ENCODE peak calls at places on chromosomes 5 and 9, in six cellular contexts. Q is uterus, P is testis, G is GM23338, D is BE2C, V is hepatocyte. Y is an unnamed sample.

GRCh38 chr5:35771839-35772238 is 84.9 kb upstream of the IL7R start:
- DNase-seq in D (no peak), P (no peak), V (no peak), G (no peak), Q (no peak), Y (no peak)

GRCh38 chr5:167952278-167952990 is 339.0 kb upstream of the WWC1 start:
- DNase-seq in V (no peak), G (no peak), P (no peak), Q (no peak), D (no peak), Y (no peak)

GRCh38 chr5:112310746-112311145 is 108.3 kb downstream of the EPB41L4A start:
- DNase-seq in V (no peak), P (no peak), Q (no peak), G (no peak), D (no peak), Y (no peak)

GRCh38 chr9:5326893-5327548 is 12.7 kb downstream of the RLN1 start:
- DNase-seq in D (no peak), Q (no peak), V (peak), P (no peak), G (peak), Y (peak)

GRCh38 chr5:132812123-132812948 is 766 bp upstream of the SOWAHA start:
- DNase-seq in V (no peak), G (no peak), Q (no peak), P (no peak), D (no peak), Y (no peak)

GRCh38 chr5:87885727-87886126 is 382.9 kb downstream of the TMEM161B start:
- DNase-seq in P (no peak), Q (no peak), D (no peak), G (no peak), V (no peak), Y (no peak)

GRCh38 chr5:121762416-121762815 is 89.3 kb upstream of the FTMT start:
- DNase-seq in G (no peak), D (no peak), V (peak), Q (no peak), P (no peak), Y (peak)

GRCh38 chr5:132423443-132423898 is 54.0 kb downstream of the SLC22A5 start:
- DNase-seq in P (no peak), V (no peak), D (no peak), G (no peak), Q (no peak), Y (no peak)

GRCh38 chr5:131795879-131796792 is 681 bp downstream of the FNIP1 start:
- DNase-seq in P (peak), V (peak), G (peak), Q (peak), D (peak), Y (peak)

GRCh38 chr5:40383719-40384651 is 295.7 kb upstream of the PTGER4 start:
- DNase-seq in D (no peak), G (no peak), V (no peak), Q (no peak), P (no peak), Y (no peak)

GRCh38 chr9:88532320-88532719 is 2.7 kb upstream of the NXNL2 start:
- DNase-seq in V (peak), Q (peak), G (peak), P (no peak), D (peak), Y (no peak)

GRCh38 chr9:14690986-14691730 is 2.1 kb downstream of the ZDHHC21 start:
- DNase-seq in D (no peak), G (no peak), Q (no peak), V (no peak), P (no peak), Y (no peak)

GRCh38 chr5:93054424-93055165 is 526.4 kb downstream of the NR2F1-AS1 start:
- DNase-seq in D (no peak), G (no peak), P (no peak), Q (no peak), V (no peak), Y (no peak)

GRCh38 chr5:87588316-87588715 is 175.6 kb upstream of the CCNH start:
- DNase-seq in P (no peak), V (no peak), D (no peak), Q (no peak), G (peak), Y (no peak)

GRCh38 chr5:71836084-71836483 is 117.0 kb downstream of the CARTPT start:
- DNase-seq in P (no peak), G (no peak), Q (no peak), V (no peak), D (no peak), Y (no peak)

GRCh38 chr9:93603906-93604326 is 27.5 kb downstream of the PHF2 start:
- DNase-seq in D (no peak), G (no peak), V (no peak), P (no peak), Q (peak), Y (no peak)

GRCh38 chr9:122377241-122378164 is 6.7 kb downstream of the PTGS1 start:
- DNase-seq in G (no peak), D (no peak), P (no peak), Q (no peak), V (no peak), Y (no peak)

GRCh38 chr5:138632900-138633489 is 57.8 kb upstream of the HSPA9 start:
- DNase-seq in G (peak), V (peak), D (peak), P (peak), Q (peak), Y (peak)

GRCh38 chr5:142671801-142672200 is 14.1 kb downstream of the FGF1 start:
- DNase-seq in Q (no peak), D (no peak), V (no peak), G (no peak), P (no peak), Y (no peak)

GRCh38 chr5:151093476-151093889 is 12.6 kb upstream of the TNIP1 start:
- DNase-seq in V (peak), D (no peak), G (no peak), P (no peak), Q (no peak), Y (peak)

GRCh38 chr9:136944094-136944518 is 432 bp downstream of the FBXW5 start:
- DNase-seq in P (no peak), G (no peak), V (peak), D (no peak), Q (no peak), Y (no peak)

GRCh38 chr5:120564013-120564412 is 99.9 kb downstream of the PRR16 start:
- DNase-seq in G (peak), P (no peak), V (no peak), Q (no peak), D (no peak), Y (no peak)

GRCh38 chr9:123507992-123508391 is 152.0 kb downstream of the CRB2 start:
- DNase-seq in D (no peak), P (no peak), Q (no peak), G (no peak), V (no peak), Y (no peak)

GRCh38 chr5:71924980-71925379 is 182.3 kb upstream of the MAP1B start:
- DNase-seq in V (peak), D (no peak), P (no peak), Q (no peak), G (no peak), Y (no peak)

GRCh38 chr9:551986-552930 is 289.2 kb upstream of the DMRT1 start:
- DNase-seq in G (no peak), V (no peak), D (no peak), P (no peak), Q (no peak), Y (no peak)

GRCh38 chr5:96651948-96652753 is 10.0 kb upstream of the CAST start:
- DNase-seq in P (no peak), V (no peak), D (peak), G (peak), Q (no peak), Y (no peak)

GRCh38 chr5:92544042-92544441 is 1037.0 kb downstream of the NR2F1-AS1 start:
- DNase-seq in Q (no peak), D (no peak), G (no peak), V (no peak), P (no peak), Y (no peak)

GRCh38 chr5:172454355-172455086 is at the start of gene SH3PXD2B:
- DNase-seq in D (peak), Q (peak), G (peak), P (no peak), V (peak), Y (peak)

GRCh38 chr5:172453986-172454354 is 355 bp downstream of the SH3PXD2B start:
- DNase-seq in P (no peak), D (peak), Q (peak), V (peak), G (peak), Y (no peak)

GRCh38 chr5:172456076-172456800 is 1.9 kb upstream of the SH3PXD2B start:
- DNase-seq in Q (no peak), V (no peak), D (no peak), G (no peak), P (no peak), Y (no peak)

GRCh38 chr5:172455511-172456061 is 1.3 kb upstream of the SH3PXD2B start:
- DNase-seq in V (peak), G (no peak), P (no peak), D (no peak), Q (peak), Y (no peak)

GRCh38 chr5:172455087-172455381 is 709 bp upstream of the SH3PXD2B start:
- DNase-seq in P (no peak), V (no peak), D (no peak), Q (no peak), G (peak), Y (no peak)
- H3K4me3 ChIP-seq in P (peak), V (peak), D (peak), Q (peak), G (peak), Y (no peak)

GRCh38 chr9:130430232-130430631 is 14.5 kb upstream of the ASS1 start:
- DNase-seq in V (no peak), P (no peak), Q (no peak), G (no peak), D (no peak), Y (no peak)
- H3K4me3 ChIP-seq in V (no peak), P (no peak), Q (no peak), G (no peak), D (no peak), Y (no peak)

DNA sequence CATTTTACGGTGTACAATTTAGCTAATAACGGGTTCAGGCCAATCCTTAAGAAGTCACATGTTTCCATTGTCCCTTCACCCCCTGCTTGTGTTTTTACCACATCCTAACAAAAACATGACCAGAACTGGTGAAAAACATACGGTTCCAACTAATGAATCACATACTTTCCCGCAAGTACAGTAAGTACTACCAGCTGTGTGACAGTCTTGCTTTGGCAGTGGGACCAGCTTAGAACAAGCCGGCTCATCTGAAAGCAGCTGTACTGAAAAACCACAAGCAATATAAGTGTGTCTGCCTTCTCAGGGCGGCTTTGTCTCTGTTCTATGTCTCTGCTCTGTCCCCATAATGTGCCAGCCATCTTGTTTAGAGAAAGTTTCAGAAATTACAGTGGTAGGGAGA is 242.5 kb downstream of the BNC2 start:
- DNase-seq in V (peak), D (no peak), G (no peak), Q (no peak), P (no peak), Y (no peak)
- H3K4me3 ChIP-seq in V (no peak), D (no peak), G (no peak), Q (no peak), P (no peak), Y (no peak)

DNA sequence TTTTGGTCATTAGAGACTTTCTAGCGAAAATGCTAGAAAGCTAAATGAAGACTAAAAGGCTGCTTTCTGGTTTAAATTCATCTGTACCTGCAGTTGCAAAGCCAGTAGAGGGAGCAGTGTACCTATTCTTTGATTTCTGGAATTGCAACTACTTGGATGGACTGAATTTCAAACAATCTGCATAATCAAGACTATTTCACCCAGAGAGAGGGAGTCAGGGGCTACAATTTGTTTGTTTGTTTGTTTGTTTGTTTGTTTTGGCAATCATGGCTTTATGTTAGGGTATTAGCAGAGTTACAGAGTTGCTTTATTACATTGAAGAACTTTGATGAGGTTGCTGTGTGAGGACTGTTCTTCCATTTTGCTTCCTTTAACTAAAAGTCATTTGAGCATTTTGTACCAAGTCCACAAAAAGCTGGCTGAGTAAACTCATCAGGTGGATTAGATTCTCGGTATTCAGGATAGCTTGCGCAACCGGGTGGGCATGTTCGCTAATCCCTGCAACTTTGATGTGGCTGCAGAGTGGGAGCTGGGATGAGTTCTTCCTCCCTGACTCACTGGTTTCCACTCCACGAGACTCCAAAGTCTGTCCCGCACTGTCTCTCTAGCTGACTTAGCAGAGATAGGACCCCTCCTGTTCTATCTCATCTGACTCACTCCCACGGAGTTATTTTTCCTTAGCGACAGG is 80.0 kb upstream of the TUT7 start:
- DNase-seq in D (no peak), Q (peak), P (no peak), G (peak), V (peak), Y (peak)
- H3K4me3 ChIP-seq in D (no peak), Q (no peak), P (no peak), G (no peak), V (no peak), Y (no peak)

GRCh38 chr9:130932220-130933069 is 6.6 kb downstream of the FIBCD1 start:
- DNase-seq in Q (no peak), P (no peak), V (peak), G (no peak), D (peak), Y (no peak)
- H3K4me3 ChIP-seq in Q (no peak), P (no peak), V (no peak), G (peak), D (no peak), Y (no peak)

GRCh38 chr9:22143799-22144198 is 134.7 kb upstream of the CDKN2B start:
- DNase-seq in D (no peak), Q (no peak), P (no peak), G (no peak), V (no peak), Y (no peak)

GRCh38 chr9:22144226-22144625 is 135.1 kb upstream of the CDKN2B start:
- DNase-seq in Q (no peak), P (no peak), D (no peak), G (no peak), V (no peak), Y (no peak)

GRCh38 chr9:22139261-22139660 is 130.2 kb upstream of the CDKN2B start:
- DNase-seq in P (no peak), G (no peak), D (no peak), V (no peak), Q (no peak), Y (no peak)

GRCh38 chr9:22141906-22142305 is 132.8 kb upstream of the CDKN2B start:
- DNase-seq in D (no peak), G (no peak), P (no peak), V (peak), Q (no peak), Y (no peak)

GRCh38 chr9:22142681-22143080 is 133.6 kb upstream of the CDKN2B start:
- DNase-seq in P (no peak), V (no peak), Q (no peak), G (no peak), D (no peak), Y (peak)
- H3K4me3 ChIP-seq in P (no peak), V (no peak), Q (no peak), G (no peak), D (no peak), Y (no peak)

DNA sequence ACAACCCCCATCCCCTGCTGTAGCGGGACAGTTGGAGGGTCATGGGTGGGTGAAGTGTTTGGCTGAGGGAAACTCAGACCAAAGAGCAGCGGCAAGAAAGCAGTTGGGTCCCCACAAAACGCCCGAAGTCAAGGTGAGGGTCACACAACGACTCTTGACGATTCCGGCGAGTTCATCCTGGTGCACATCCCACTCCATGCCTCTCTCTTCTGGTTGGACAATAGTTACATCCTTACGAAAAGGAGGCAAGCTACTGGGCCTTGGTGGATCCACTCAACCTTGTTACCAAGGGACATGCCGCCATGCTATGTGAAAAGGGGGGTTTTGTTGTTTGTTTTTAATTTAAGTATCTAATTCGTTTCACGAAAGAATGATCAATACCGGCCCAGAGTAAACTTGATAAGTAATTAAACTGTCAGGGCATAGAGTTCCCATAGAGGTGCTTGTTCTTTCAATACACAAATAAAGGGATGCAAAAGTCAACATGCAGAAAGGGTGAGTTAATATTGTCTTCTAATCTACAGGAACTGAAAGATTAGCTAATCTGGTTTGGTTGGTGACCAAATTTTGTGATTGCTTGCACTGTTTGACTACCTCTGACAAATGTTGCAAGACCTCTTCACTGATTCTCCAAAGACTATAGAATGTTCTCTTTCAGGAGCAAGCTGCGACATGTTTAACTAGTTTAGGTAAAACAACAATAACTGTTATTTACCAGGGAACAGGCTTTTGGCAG is 732 bp upstream of the SMIM15 start:
- DNase-seq in Q (no peak), D (peak), V (no peak), P (peak), G (peak), Y (peak)
- H3K4me3 ChIP-seq in Q (peak), D (peak), V (peak), P (peak), G (peak), Y (peak)

GRCh38 chr9:26955921-26956886 is at the start of gene IFT74:
- DNase-seq in V (peak), P (peak), D (peak), Q (peak), G (peak), Y (peak)
- H3K4me3 ChIP-seq in V (peak), P (peak), D (peak), Q (peak), G (peak), Y (peak)

GRCh38 chr5:171120986-171121622 is 187.9 kb upstream of the TLX3 start:
- DNase-seq in G (no peak), P (no peak), Q (no peak), V (no peak), D (no peak), Y (no peak)
- H3K4me3 ChIP-seq in G (no peak), P (no peak), Q (no peak), V (no peak), D (no peak), Y (no peak)

GRCh38 chr9:126471084-126471611 is 142.6 kb upstream of the LMX1B start:
- DNase-seq in P (peak), D (no peak), G (no peak), Q (no peak), V (no peak), Y (peak)
- H3K4me3 ChIP-seq in P (no peak), D (no peak), G (no peak), Q (peak), V (no peak), Y (no peak)

Y was measured in small intestine.